ENCODE peak calls at places on chromosomes 13 and 19, in ten cellular contexts. E, H, S, X, N, L, Y, Q, O and W are unnamed samples.

GRCh38 chr13:30153871-30154426 is 153.4 kb downstream of the KATNAL1 start:
- DNase-seq in Y (no peak), O (peak; percentile 21), X (no peak), N (peak; percentile 42), L (no peak), Q (no peak), H (no peak), E (peak; percentile 21), S (no peak), W (no peak)

GRCh38 chr19:54297759-54298305 is 15.1 kb downstream of the LILRA5 start:
- DNase-seq in Q (no peak), E (no peak), L (no peak), H (no peak), Y (no peak), O (no peak), N (no peak), S (no peak), X (no peak), W (no peak)

GRCh38 chr19:40231057-40231456 is 4.6 kb upstream of the CCNP start:
- DNase-seq in H (no peak), Q (no peak), X (no peak), L (no peak), E (no peak), N (no peak), S (no peak), O (no peak), Y (no peak), W (no peak)

GRCh38 chr13:111034811-111035210 is 80.3 kb upstream of the ARHGEF7 start:
- DNase-seq in E (peak; percentile 43), L (no peak), Y (no peak), Q (no peak), S (no peak), X (no peak), H (no peak), N (peak; percentile 31), O (no peak), W (no peak)

GRCh38 chr19:42455621-42456081 is 12.9 kb upstream of the CXCL17 start:
- DNase-seq in E (no peak), Q (no peak), X (no peak), Y (no peak), S (no peak), H (no peak), L (no peak), O (no peak), N (no peak), W (no peak)

GRCh38 chr13:67008075-67008668 is 222.0 kb downstream of the PCDH9 start:
- DNase-seq in E (no peak), S (no peak), O (no peak), X (no peak), N (no peak), H (no peak), Q (no peak), L (no peak), Y (no peak), W (no peak)

GRCh38 chr13:32969516-32969941 is 46.7 kb upstream of the KL start:
- DNase-seq in L (peak; percentile 29), N (peak; percentile 67), Q (no peak), S (no peak), E (peak; percentile 58), X (no peak), O (peak; percentile 61), Y (no peak), H (peak; percentile 33), W (peak; percentile 15)

GRCh38 chr19:38642176-38642575 is 5.3 kb upstream of the ACTN4 start:
- DNase-seq in Y (no peak), O (no peak), H (no peak), L (no peak), S (no peak), X (no peak), N (no peak), Q (no peak), E (no peak), W (no peak)

GRCh38 chr13:20952838-20953237 is 50.3 kb upstream of the XPO4 start:
- DNase-seq in O (no peak), Y (no peak), Q (no peak), N (no peak), S (no peak), X (no peak), E (no peak), H (no peak), L (no peak), W (no peak)

GRCh38 chr19:51079486-51080110 is 3.1 kb downstream of the KLK14 start:
- DNase-seq in N (no peak), E (no peak), H (no peak), O (peak; percentile 83), S (peak; percentile 38), X (no peak), Y (no peak), Q (no peak), L (peak; percentile 57), W (no peak)

GRCh38 chr19:35164418-35164817 is 9.9 kb downstream of the FXYD5 start:
- DNase-seq in N (no peak), O (no peak), H (no peak), Y (no peak), X (no peak), S (no peak), E (no peak), Q (no peak), L (no peak), W (no peak)

GRCh38 chr19:2332341-2333026 is 4.0 kb downstream of the SPPL2B start:
- DNase-seq in N (peak; percentile 61), S (no peak), X (peak; percentile 30), Q (no peak), H (no peak), E (no peak), L (no peak), O (no peak), Y (no peak), W (peak; percentile 56)

GRCh38 chr13:113861433-113862030 is 2.3 kb downstream of the GAS6 start:
- DNase-seq in O (no peak), E (no peak), L (no peak), Y (no peak), S (no peak), X (no peak), H (no peak), N (no peak), Q (no peak), W (no peak)

GRCh38 chr13:108878732-108879131 is 249.3 kb downstream of the MYO16 start:
- DNase-seq in L (no peak), X (no peak), Y (no peak), H (no peak), Q (no peak), E (no peak), S (no peak), N (no peak), O (no peak), W (no peak)

GRCh38 chr19:50419580-50420035 is 870 bp downstream of the SPIB start:
- DNase-seq in H (no peak), O (no peak), S (no peak), X (no peak), Y (no peak), E (no peak), N (no peak), L (no peak), Q (no peak), W (no peak)

GRCh38 chr13:90070362-90070761 is 1277.1 kb upstream of the MIR17HG start:
- DNase-seq in Q (no peak), L (no peak), E (peak; percentile 2), O (no peak), S (no peak), N (no peak), X (no peak), Y (no peak), H (no peak), W (no peak)

GRCh38 chr19:49422407-49423277 is 599 bp downstream of the PTH2 start:
- DNase-seq in L (no peak), H (no peak), Y (peak; percentile 25), O (peak; percentile 46), S (peak; percentile 51), E (peak; percentile 45), Q (no peak), X (no peak), N (no peak), W (no peak)

GRCh38 chr19:40960062-40960685 is 30.9 kb upstream of the CYP2B6 start:
- DNase-seq in S (no peak), L (no peak), E (no peak), N (no peak), O (no peak), Y (no peak), Q (no peak), H (no peak), X (no peak), W (no peak)

GRCh38 chr13:44474122-44474910 is 100.7 kb downstream of the SERP2 start:
- DNase-seq in L (no peak), N (no peak), Q (no peak), S (no peak), E (no peak), X (no peak), H (no peak), O (peak; percentile 31), Y (no peak), W (no peak)

GRCh38 chr13:41562541-41563178 is 105.3 kb downstream of the RGCC start:
- DNase-seq in O (no peak), E (no peak), X (no peak), Y (no peak), H (no peak), N (no peak), S (no peak), Q (no peak), L (no peak), W (no peak)

GRCh38 chr19:32886241-32886640 is 16.7 kb upstream of the SLC7A9 start:
- DNase-seq in N (no peak), O (no peak), X (no peak), L (no peak), H (no peak), Y (no peak), S (no peak), E (no peak), Q (no peak), W (no peak)

GRCh38 chr19:39413269-39413902 is 917 bp downstream of the PLEKHG2 start:
- DNase-seq in O (peak; percentile 80), L (peak; percentile 87), E (peak; percentile 85), N (peak; percentile 66), Q (no peak), H (no peak), Y (peak; percentile 20), S (no peak), X (no peak), W (no peak)

GRCh38 chr19:662207-662961 is 630 bp downstream of the RNF126 start:
- DNase-seq in X (no peak), Q (peak; percentile 76), Y (peak; percentile 53), N (peak; percentile 32), O (peak; percentile 35), E (peak; percentile 44), H (no peak), L (no peak), S (no peak), W (no peak)

GRCh38 chr19:39677931-39678889 is 22.5 kb downstream of the LGALS16 start:
- DNase-seq in E (no peak), L (no peak), Y (no peak), S (peak; percentile 83), X (no peak), O (no peak), H (no peak), N (no peak), Q (no peak), W (no peak)